ENCODE peak calls at places on chromosome 11, in seven cellular contexts. One of them, this sample, is unnamed.

GRCh38 chr11:93704237-93704636 is 37.1 kb downstream of the TAF1D start:
- DNase-seq in GM23248: no peak
- DNase-seq in tibial nerve: no peak
- DNase-seq in neural progenitor cell: no peak
- DNase-seq in left ventricle myocardium inferior: no peak
- DNase-seq in lower lobe of right lung: no peak
- DNase-seq in left lung: no peak
- DNase-seq in this sample: no peak

GRCh38 chr11:24145411-24145810 is 351.4 kb upstream of the LUZP2 start:
- DNase-seq in GM23248: peak; percentile 42
- DNase-seq in tibial nerve: no peak
- DNase-seq in neural progenitor cell: no peak
- DNase-seq in left ventricle myocardium inferior: no peak
- DNase-seq in lower lobe of right lung: no peak
- DNase-seq in left lung: no peak
- DNase-seq in this sample: no peak

GRCh38 chr11:20601221-20601914 is 2.0 kb downstream of the SLC6A5 start:
- DNase-seq in GM23248: no peak
- DNase-seq in tibial nerve: no peak
- DNase-seq in neural progenitor cell: peak; percentile 71
- DNase-seq in left ventricle myocardium inferior: no peak
- DNase-seq in lower lobe of right lung: no peak
- DNase-seq in left lung: no peak
- DNase-seq in this sample: no peak

GRCh38 chr11:126824035-126824607 is 176.4 kb downstream of the KIRREL3 start:
- DNase-seq in GM23248: no peak
- DNase-seq in tibial nerve: no peak
- DNase-seq in neural progenitor cell: no peak
- DNase-seq in left ventricle myocardium inferior: no peak
- DNase-seq in lower lobe of right lung: no peak
- DNase-seq in left lung: no peak
- DNase-seq in this sample: no peak

GRCh38 chr11:74278103-74278502 is 33.3 kb downstream of the P4HA3 start:
- DNase-seq in GM23248: no peak
- DNase-seq in tibial nerve: no peak
- DNase-seq in neural progenitor cell: no peak
- DNase-seq in left ventricle myocardium inferior: no peak
- DNase-seq in lower lobe of right lung: no peak
- DNase-seq in left lung: no peak
- DNase-seq in this sample: no peak

GRCh38 chr11:2913029-2913431 is 16.2 kb downstream of the PHLDA2 start:
- DNase-seq in GM23248: peak; percentile 71
- DNase-seq in tibial nerve: no peak
- DNase-seq in neural progenitor cell: no peak
- DNase-seq in left ventricle myocardium inferior: no peak
- DNase-seq in lower lobe of right lung: no peak
- DNase-seq in left lung: no peak
- DNase-seq in this sample: no peak

GRCh38 chr11:43969543-43969942 is 27.1 kb downstream of the C11orf96 start:
- DNase-seq in GM23248: peak; percentile 51
- DNase-seq in tibial nerve: no peak
- DNase-seq in neural progenitor cell: no peak
- DNase-seq in left ventricle myocardium inferior: peak; percentile 55
- DNase-seq in lower lobe of right lung: no peak
- DNase-seq in left lung: no peak
- DNase-seq in this sample: no peak

GRCh38 chr11:58030653-58031052 is at the start of gene OR6Q1:
- DNase-seq in GM23248: no peak
- DNase-seq in tibial nerve: no peak
- DNase-seq in neural progenitor cell: no peak
- DNase-seq in left ventricle myocardium inferior: no peak
- DNase-seq in lower lobe of right lung: no peak
- DNase-seq in left lung: no peak
- DNase-seq in this sample: no peak

GRCh38 chr11:134277176-134278001 is 1.2 kb downstream of the GLB1L3 start:
- DNase-seq in GM23248: peak; percentile 10
- DNase-seq in tibial nerve: no peak
- DNase-seq in neural progenitor cell: peak; percentile 50
- DNase-seq in left ventricle myocardium inferior: no peak
- DNase-seq in lower lobe of right lung: no peak
- DNase-seq in left lung: no peak
- DNase-seq in this sample: no peak

GRCh38 chr11:79313513-79313912 is 127.3 kb downstream of the TENM4 start:
- DNase-seq in GM23248: no peak
- DNase-seq in tibial nerve: no peak
- DNase-seq in neural progenitor cell: no peak
- DNase-seq in left ventricle myocardium inferior: no peak
- DNase-seq in lower lobe of right lung: no peak
- DNase-seq in left lung: no peak
- DNase-seq in this sample: no peak

GRCh38 chr11:2194877-2195755 is 23.5 kb upstream of the TH start:
- DNase-seq in GM23248: peak; percentile 62
- DNase-seq in tibial nerve: no peak
- DNase-seq in neural progenitor cell: peak; percentile 81
- DNase-seq in left ventricle myocardium inferior: no peak
- DNase-seq in lower lobe of right lung: peak; percentile 63
- DNase-seq in left lung: no peak
- DNase-seq in this sample: no peak

DNA sequence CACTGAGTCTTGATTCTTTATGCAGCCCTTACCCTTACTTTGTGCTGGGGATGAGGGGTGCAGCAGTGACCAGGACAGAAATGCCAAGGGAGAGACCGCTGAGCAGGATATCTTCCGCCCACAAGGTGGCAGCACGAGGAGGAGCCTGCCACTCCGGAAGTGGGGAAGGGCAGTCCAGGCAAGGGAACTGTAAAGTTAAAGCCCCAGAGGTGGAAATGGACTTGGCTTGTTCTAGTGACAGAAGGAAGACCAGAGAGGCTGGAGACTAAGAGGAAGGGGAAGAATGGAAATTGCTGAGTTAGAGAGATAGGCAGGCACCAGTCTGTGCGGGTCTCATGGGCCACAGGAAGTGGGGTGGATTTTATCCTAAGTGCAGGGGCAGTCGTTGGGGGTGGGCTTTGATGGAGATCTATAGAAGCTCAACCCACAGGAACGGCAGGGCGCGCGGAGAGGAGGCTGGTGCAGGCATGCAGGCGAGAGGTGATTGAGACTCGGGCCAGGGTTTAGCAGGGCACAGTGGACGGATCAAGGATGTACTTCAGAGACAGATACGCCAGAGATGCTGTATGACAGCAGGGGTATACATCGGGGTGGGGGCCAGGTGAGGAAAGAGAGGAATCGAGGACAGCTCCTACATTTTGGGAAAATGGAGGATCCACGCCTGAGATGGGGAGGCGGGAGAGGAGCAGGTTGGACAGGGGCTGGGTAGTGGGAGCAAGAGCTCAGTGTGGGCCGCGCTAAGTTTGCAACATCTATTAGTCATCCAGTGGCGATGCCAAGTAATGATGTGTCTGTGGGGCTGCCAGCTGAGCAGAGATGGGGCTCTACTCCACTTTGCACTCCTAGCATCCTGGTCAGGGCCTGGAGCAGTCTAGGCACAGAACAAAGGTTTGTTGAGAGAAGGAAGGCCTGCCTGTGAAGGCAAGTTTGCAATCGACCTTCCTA is 3.3 kb upstream of the GRK2 start:
- DNase-seq in GM23248: peak; percentile 94
- DNase-seq in tibial nerve: peak; percentile 60
- DNase-seq in neural progenitor cell: peak; percentile 83
- DNase-seq in left ventricle myocardium inferior: peak; percentile 83
- DNase-seq in lower lobe of right lung: peak; percentile 88
- DNase-seq in left lung: peak; percentile 84
- DNase-seq in this sample: peak; percentile 85
- H3K4me1 ChIP-seq in GM23248: peaks cover 21% of the 10 kb centered on the region
- H3K4me1 ChIP-seq in tibial nerve: peaks cover 46% of the 10 kb centered on the region
- H3K4me1 ChIP-seq in neural progenitor cell: peaks cover 5% of the 10 kb centered on the region
- H3K4me1 ChIP-seq in left ventricle myocardium inferior: peaks cover 44% of the 10 kb centered on the region
- H3K4me1 ChIP-seq in lower lobe of right lung: peaks cover 40% of the 10 kb centered on the region
- H3K4me1 ChIP-seq in left lung: peaks cover 20% of the 10 kb centered on the region
- H3K4me1 ChIP-seq in this sample: no peaks in the 10 kb centered on the region

GRCh38 chr11:121418625-121419114 is 33.4 kb upstream of the SORL1 start:
- DNase-seq in GM23248: no peak
- DNase-seq in tibial nerve: no peak
- DNase-seq in neural progenitor cell: no peak
- DNase-seq in left ventricle myocardium inferior: no peak
- DNase-seq in lower lobe of right lung: peak; percentile 72
- DNase-seq in left lung: peak; percentile 72
- DNase-seq in this sample: no peak

GRCh38 chr11:121422675-121423074 is 29.4 kb upstream of the SORL1 start:
- DNase-seq in GM23248: no peak
- DNase-seq in tibial nerve: no peak
- DNase-seq in neural progenitor cell: no peak
- DNase-seq in left ventricle myocardium inferior: no peak
- DNase-seq in lower lobe of right lung: no peak
- DNase-seq in left lung: no peak
- DNase-seq in this sample: no peak

GRCh38 chr11:121419839-121420238 is 32.3 kb upstream of the SORL1 start:
- DNase-seq in GM23248: no peak
- DNase-seq in tibial nerve: no peak
- DNase-seq in neural progenitor cell: no peak
- DNase-seq in left ventricle myocardium inferior: no peak
- DNase-seq in lower lobe of right lung: no peak
- DNase-seq in left lung: no peak
- DNase-seq in this sample: no peak

GRCh38 chr11:121420398-121420797 is 31.7 kb upstream of the SORL1 start:
- DNase-seq in GM23248: no peak
- DNase-seq in tibial nerve: no peak
- DNase-seq in neural progenitor cell: no peak
- DNase-seq in left ventricle myocardium inferior: no peak
- DNase-seq in lower lobe of right lung: no peak
- DNase-seq in left lung: no peak
- DNase-seq in this sample: no peak

GRCh38 chr11:121421149-121421906 is 30.8 kb upstream of the SORL1 start:
- DNase-seq in GM23248: peak; percentile 24
- DNase-seq in tibial nerve: no peak
- DNase-seq in neural progenitor cell: no peak
- DNase-seq in left ventricle myocardium inferior: no peak
- DNase-seq in lower lobe of right lung: no peak
- DNase-seq in left lung: no peak
- DNase-seq in this sample: no peak
- H3K4me1 ChIP-seq in GM23248: peaks cover 8% of the 10 kb centered on the region
- H3K4me1 ChIP-seq in tibial nerve: peaks cover 20% of the 10 kb centered on the region
- H3K4me1 ChIP-seq in neural progenitor cell: no peaks in the 10 kb centered on the region
- H3K4me1 ChIP-seq in left ventricle myocardium inferior: peaks cover 29% of the 10 kb centered on the region
- H3K4me1 ChIP-seq in lower lobe of right lung: peaks cover 37% of the 10 kb centered on the region
- H3K4me1 ChIP-seq in left lung: peaks cover 13% of the 10 kb centered on the region
- H3K4me1 ChIP-seq in this sample: peaks cover 5% of the 10 kb centered on the region

GRCh38 chr11:66321606-66322005 is 4.8 kb upstream of the CD248 start:
- DNase-seq in GM23248: peak; percentile 57
- DNase-seq in tibial nerve: no peak
- DNase-seq in neural progenitor cell: no peak
- DNase-seq in left ventricle myocardium inferior: no peak
- DNase-seq in lower lobe of right lung: no peak
- DNase-seq in left lung: no peak
- DNase-seq in this sample: no peak
- H3K4me1 ChIP-seq in GM23248: peaks cover 56% of the 10 kb centered on the region
- H3K4me1 ChIP-seq in tibial nerve: peaks cover 73% of the 10 kb centered on the region
- H3K4me1 ChIP-seq in neural progenitor cell: peaks cover 26% of the 10 kb centered on the region
- H3K4me1 ChIP-seq in left ventricle myocardium inferior: peaks cover 51% of the 10 kb centered on the region
- H3K4me1 ChIP-seq in lower lobe of right lung: peaks cover 31% of the 10 kb centered on the region
- H3K4me1 ChIP-seq in left lung: peaks cover 18% of the 10 kb centered on the region
- H3K4me1 ChIP-seq in this sample: no peaks in the 10 kb centered on the region

DNA sequence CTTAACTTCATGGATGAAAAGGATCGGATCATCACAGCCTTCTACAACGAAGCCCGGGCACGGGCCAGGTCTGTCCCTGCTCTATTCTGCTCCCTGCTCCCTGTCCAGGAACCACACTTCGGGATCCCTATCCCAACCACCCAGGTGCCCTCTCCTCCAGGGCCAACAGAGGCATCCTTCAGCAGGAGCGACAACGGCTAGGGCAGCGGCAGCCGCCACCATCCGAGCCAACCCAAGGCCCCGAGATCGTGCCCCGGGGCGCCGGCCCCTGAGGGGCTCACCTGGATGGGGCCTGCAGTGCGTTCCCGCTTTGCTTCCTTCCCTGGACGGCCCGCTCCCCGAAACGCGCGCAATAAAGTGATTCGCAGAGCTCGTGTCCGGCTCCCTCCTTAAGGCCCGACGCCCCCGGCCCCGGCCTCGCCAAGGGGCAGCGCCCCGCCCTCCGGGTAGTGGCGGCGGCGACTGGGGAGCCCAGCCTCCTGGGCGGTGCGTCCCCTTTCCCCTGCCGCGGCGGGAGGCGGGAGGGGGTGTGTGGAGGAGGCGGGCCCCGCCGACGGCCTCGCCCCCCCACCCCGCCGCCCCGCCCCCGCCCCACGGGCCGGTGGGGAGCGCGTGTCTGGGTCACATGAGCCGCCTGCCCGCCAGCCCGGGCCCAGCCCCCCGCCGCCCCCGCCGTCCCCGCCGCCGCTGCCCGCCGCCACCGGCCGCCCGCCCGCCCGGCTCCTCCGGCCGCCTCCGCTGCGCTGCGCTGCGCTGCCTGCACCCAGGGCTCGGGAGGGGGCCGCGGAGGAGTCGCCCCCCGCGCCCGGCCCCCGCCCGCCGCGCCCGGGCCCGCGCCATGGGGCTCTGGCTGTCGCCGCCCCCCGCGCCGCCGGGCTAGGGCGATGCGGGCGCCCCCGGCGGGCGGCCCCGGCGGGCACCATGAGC is at the start of gene VEGFB:
- DNase-seq in GM23248: peak; percentile 59
- DNase-seq in tibial nerve: peak; percentile 53
- DNase-seq in neural progenitor cell: peak; percentile 74
- DNase-seq in left ventricle myocardium inferior: peak; percentile 81
- DNase-seq in lower lobe of right lung: peak; percentile 79
- DNase-seq in left lung: peak; percentile 84
- DNase-seq in this sample: peak; percentile 81
- H3K4me1 ChIP-seq in GM23248: no peaks in the 10 kb centered on the region
- H3K4me1 ChIP-seq in tibial nerve: peaks cover 63% of the 10 kb centered on the region
- H3K4me1 ChIP-seq in neural progenitor cell: peaks cover 8% of the 10 kb centered on the region
- H3K4me1 ChIP-seq in left ventricle myocardium inferior: peaks cover 72% of the 10 kb centered on the region
- H3K4me1 ChIP-seq in lower lobe of right lung: peaks cover 69% of the 10 kb centered on the region
- H3K4me1 ChIP-seq in left lung: peaks cover 21% of the 10 kb centered on the region
- H3K4me1 ChIP-seq in this sample: no peaks in the 10 kb centered on the region

This sample was measured in right lobe of liver.